ENCODE peak calls at places on chromosomes 16 and 17, in ten cellular contexts. V is uterus; G is AG09319; E is CD4-positive, alpha-beta T cell; Y is heart left ventricle; M is astrocyte of the cerebellum; A is CD8-positive, alpha-beta T cell; O is WTC11; Z is left lung; N is HFF-Myc. R is an unnamed sample.

GRCh38 chr16:87044031-87044380 is 273.2 kb downstream of the C16orf95 start:
- DNase-seq in G (no peak), A (no peak), Y (no peak), M (no peak), Z (no peak), V (no peak), E (no peak), N (no peak), O (no peak), R (no peak)

GRCh38 chr17:29007456-29008455 is 1.9 kb upstream of the SEZ6 start:
- DNase-seq in G (no peak), N (no peak), Y (no peak), V (no peak), M (no peak), O (no peak), Z (no peak), E (no peak), A (no peak), R (no peak)

GRCh38 chr17:44223574-44224046 is 4.1 kb upstream of the UBTF start:
- DNase-seq in V (peak), E (no peak), A (no peak), Y (no peak), Z (no peak), N (no peak), M (peak), G (no peak), O (no peak), R (no peak)

GRCh38 chr16:73058221-73058615 is 10.3 kb upstream of the ZFHX3 start:
- DNase-seq in V (no peak), M (no peak), G (no peak), Z (peak), E (no peak), N (no peak), Y (peak), O (no peak), A (no peak), R (peak)

GRCh38 chr16:84859681-84860080 is 39.9 kb downstream of the CRISPLD2 start:
- DNase-seq in Z (no peak), N (no peak), A (no peak), V (no peak), M (no peak), E (no peak), Y (no peak), O (no peak), G (no peak), R (no peak)

GRCh38 chr17:67415291-67415690 is 38.2 kb downstream of the PITPNC1 start:
- DNase-seq in Z (no peak), N (no peak), A (no peak), G (no peak), V (no peak), M (no peak), O (no peak), E (no peak), Y (no peak), R (no peak)

GRCh38 chr17:20916383-20916782 is 126.4 kb downstream of the USP22 start:
- DNase-seq in E (no peak), O (no peak), V (no peak), M (no peak), Z (no peak), G (no peak), Y (no peak), A (no peak), N (no peak), R (no peak)

GRCh38 chr16:23509763-23510153 is 536 bp downstream of the GGA2 start:
- DNase-seq in O (peak), E (peak), Z (no peak), M (no peak), Y (peak), V (peak), A (peak), G (no peak), N (no peak), R (no peak)

GRCh38 chr16:88549671-88550643 is 20.2 kb upstream of the ZC3H18 start:
- DNase-seq in E (no peak), O (no peak), N (no peak), M (no peak), Z (no peak), V (no peak), Y (no peak), A (no peak), G (no peak), R (no peak)

GRCh38 chr16:10665166-10665565 is 29.6 kb downstream of the TEKT5 start:
- DNase-seq in E (no peak), Y (no peak), Z (no peak), G (no peak), O (no peak), N (no peak), A (no peak), V (no peak), M (no peak), R (no peak)

GRCh38 chr17:42135664-42136653 is 13.4 kb downstream of the HSPB9 start:
- DNase-seq in V (peak), E (no peak), N (no peak), G (no peak), O (peak), A (no peak), Y (peak), Z (peak), M (no peak), R (no peak)

GRCh38 chr17:41417576-41418015 is 6.8 kb downstream of the KRT37 start:
- DNase-seq in V (no peak), G (no peak), A (no peak), O (peak), Z (no peak), E (no peak), N (no peak), Y (no peak), M (no peak), R (no peak)

GRCh38 chr17:83137523-83137922 is 58.1 kb downstream of the METRNL start:
- DNase-seq in Z (peak), G (no peak), V (no peak), N (no peak), E (no peak), Y (no peak), A (no peak), M (no peak), O (no peak), R (no peak)

GRCh38 chr17:74601944-74602572 is 10.0 kb upstream of the CD300LD start:
- DNase-seq in A (no peak), N (no peak), V (no peak), E (no peak), M (no peak), Z (no peak), G (no peak), O (peak), Y (no peak), R (no peak)

GRCh38 chr16:86241681-86242080 is 268.6 kb upstream of the FOXF1 start:
- DNase-seq in M (no peak), A (no peak), V (no peak), E (no peak), G (no peak), N (no peak), O (no peak), Y (no peak), Z (no peak), R (no peak)

GRCh38 chr17:8741771-8742170 is 2.9 kb downstream of the CCDC42 start:
- DNase-seq in O (no peak), E (no peak), Y (no peak), A (no peak), Z (no peak), G (no peak), V (no peak), M (no peak), N (no peak), R (no peak)

GRCh38 chr16:67933805-67934204 is 2.1 kb upstream of the CTRL start:
- DNase-seq in Z (no peak), A (no peak), Y (no peak), E (no peak), G (no peak), O (no peak), V (no peak), M (no peak), N (no peak), R (no peak)

GRCh38 chr16:84765606-84766580 is 53.9 kb upstream of the CRISPLD2 start:
- DNase-seq in Z (no peak), G (no peak), V (no peak), A (no peak), N (no peak), M (no peak), O (no peak), Y (no peak), E (no peak), R (no peak)

GRCh38 chr17:82696916-82697807 is 1.3 kb downstream of the RAB40B start:
- DNase-seq in N (no peak), E (no peak), Y (peak), G (no peak), O (peak), M (no peak), A (no peak), Z (peak), V (no peak), R (no peak)

GRCh38 chr16:1078579-1079021 is 6.1 kb downstream of the SSTR5 start:
- DNase-seq in E (no peak), N (no peak), Z (no peak), O (no peak), Y (no peak), A (no peak), M (peak), V (no peak), G (no peak), R (no peak)

GRCh38 chr17:40956401-40957254 is 10.1 kb downstream of the KRT39 start:
- DNase-seq in A (no peak), Z (no peak), G (peak), N (peak), M (peak), O (no peak), E (no peak), V (no peak), Y (no peak), R (no peak)

GRCh38 chr17:45886852-45887251 is 7.5 kb upstream of the MAPT start:
- DNase-seq in O (no peak), M (no peak), Z (no peak), A (no peak), V (no peak), Y (no peak), G (no peak), N (no peak), E (no peak), R (no peak)

GRCh38 chr16:29820271-29820701 is at the start of gene MVP:
- DNase-seq in E (no peak), V (peak), Y (peak), O (no peak), A (peak), G (no peak), Z (peak), M (no peak), N (no peak), R (peak)

GRCh38 chr16:57977418-57978069 is 6.6 kb upstream of the CNGB1 start:
- DNase-seq in G (no peak), V (no peak), Z (peak), N (no peak), M (no peak), A (no peak), E (no peak), Y (no peak), O (peak), R (no peak)

DNA sequence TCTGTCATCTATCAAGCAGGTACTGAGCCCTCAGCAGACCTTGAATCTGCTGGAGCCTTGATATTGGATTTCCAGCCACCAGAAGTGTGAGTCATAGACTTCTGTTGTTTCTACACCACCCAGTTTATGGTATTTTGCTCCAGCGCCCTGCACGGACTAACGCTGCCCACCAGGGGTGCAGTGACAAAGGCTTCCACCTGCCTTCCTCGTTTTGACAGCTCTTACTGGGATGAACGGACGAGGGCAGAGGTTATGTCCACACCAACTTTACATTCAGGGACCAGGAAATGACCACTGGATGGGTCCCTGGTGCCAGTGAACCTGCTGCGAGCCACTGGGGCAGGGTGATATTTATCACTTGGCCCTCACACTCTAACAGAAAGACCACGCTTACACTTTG is 66.6 kb upstream of the CBX4 start:
- DNase-seq in G (no peak), N (no peak), M (no peak), O (peak), A (no peak), V (no peak), Y (no peak), Z (no peak), E (no peak), R (no peak)
- TF ChIP-seq CTCF in G (no peak), N (peak), M (no peak), O (no peak), A (no peak), V (no peak), Y (no peak), Z (no peak), E (no peak), R (no peak)

GRCh38 chr17:57955183-57955952 is at the start of gene CUEDC1:
- DNase-seq in N (no peak), E (peak), O (peak), V (peak), G (no peak), Z (peak), Y (peak), M (no peak), A (peak), R (peak)
- TF ChIP-seq CTCF in N (no peak), E (no peak), O (no peak), V (peak), G (peak), Z (peak), Y (no peak), M (no peak), A (peak), R (no peak)

GRCh38 chr16:11682655-11683096 is 14.4 kb downstream of the SNN start:
- DNase-seq in M (peak), V (no peak), G (no peak), A (no peak), Y (no peak), E (no peak), N (no peak), Z (no peak), O (no peak), R (peak)
- TF ChIP-seq CTCF in M (no peak), V (no peak), G (no peak), A (no peak), Y (no peak), E (no peak), N (no peak), Z (no peak), O (no peak), R (no peak)

GRCh38 chr16:2429037-2429770 is at the start of gene CCNF:
- DNase-seq in V (peak), E (peak), Z (peak), G (peak), M (peak), Y (peak), O (peak), N (peak), A (peak), R (peak)
- TF ChIP-seq CTCF in V (no peak), E (no peak), Z (no peak), G (no peak), M (no peak), Y (no peak), O (no peak), N (no peak), A (no peak), R (no peak)

GRCh38 chr17:81526662-81527571 is 1.3 kb upstream of the FSCN2 start:
- DNase-seq in A (no peak), N (no peak), M (no peak), Z (peak), O (no peak), G (no peak), Y (no peak), V (no peak), E (no peak), R (no peak)

GRCh38 chr17:81528384-81528650 is 140 bp downstream of the FSCN2 start:
- DNase-seq in O (no peak), V (no peak), M (no peak), N (no peak), Y (no peak), Z (peak), G (no peak), E (no peak), A (no peak), R (no peak)

GRCh38 chr17:81529437-81529803 is 1.2 kb downstream of the FSCN2 start:
- DNase-seq in E (no peak), Y (no peak), G (no peak), V (no peak), M (no peak), Z (peak), N (no peak), O (no peak), A (no peak), R (no peak)

GRCh38 chr17:81528651-81529436 is 667 bp downstream of the FSCN2 start:
- DNase-seq in G (no peak), M (no peak), A (no peak), Z (peak), V (no peak), E (no peak), N (no peak), Y (no peak), O (no peak), R (no peak)

DNA sequence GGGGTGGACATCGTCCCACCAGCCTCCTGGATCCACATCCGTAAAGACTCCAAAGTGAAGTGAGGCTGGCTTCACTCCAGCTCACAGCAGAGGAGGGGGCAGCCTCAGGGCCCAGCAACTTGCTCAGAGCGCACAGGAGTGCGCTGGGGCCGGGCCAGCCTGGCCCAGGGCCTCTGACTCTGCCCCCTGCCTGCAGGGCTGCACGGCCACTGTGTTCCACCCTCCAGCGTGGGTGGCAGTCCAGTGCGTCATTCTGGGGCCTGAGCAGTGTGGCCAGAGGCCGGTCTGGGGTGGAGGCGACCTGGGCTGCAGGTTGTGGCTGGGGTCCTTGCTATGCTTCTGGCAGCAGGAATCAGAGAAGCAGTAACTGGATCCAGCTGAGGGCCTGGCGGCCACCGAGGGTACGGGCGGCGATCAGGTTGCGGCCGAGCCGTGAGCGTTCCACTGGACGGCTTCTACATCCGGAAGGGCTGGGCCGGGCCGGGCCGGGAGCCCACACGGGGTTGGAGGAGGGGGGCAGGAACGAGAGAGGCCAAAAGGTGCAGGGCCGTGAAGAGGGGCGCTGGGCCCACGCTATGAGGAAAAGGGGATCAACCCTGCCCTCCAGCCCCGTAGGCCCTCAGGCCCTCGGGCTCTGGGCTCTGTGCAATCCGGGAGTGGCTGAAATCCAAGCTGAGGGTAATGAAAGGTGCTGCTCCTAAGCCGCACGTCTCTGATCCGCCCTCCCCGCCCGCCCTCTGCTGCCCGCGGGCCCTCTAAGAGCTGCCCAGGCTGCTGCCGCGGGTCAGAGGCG is at the start of gene FSCN2:
- DNase-seq in V (no peak), G (no peak), M (no peak), A (no peak), Y (no peak), E (no peak), Z (peak), O (no peak), N (no peak), R (no peak)
- TF ChIP-seq CTCF in V (no peak), G (peak), M (no peak), A (no peak), Y (no peak), E (no peak), Z (no peak), O (no peak), N (no peak), R (no peak)

GRCh38 chr17:32155896-32156295 is 13.6 kb downstream of the RHOT1 start:
- DNase-seq in M (no peak), E (no peak), N (no peak), A (no peak), Y (no peak), O (no peak), Z (no peak), G (no peak), V (no peak), R (no peak)

GRCh38 chr17:32152130-32152529 is 9.8 kb downstream of the RHOT1 start:
- DNase-seq in E (no peak), N (no peak), A (no peak), G (no peak), V (no peak), Y (peak), M (no peak), Z (no peak), O (no peak), R (no peak)

DNA sequence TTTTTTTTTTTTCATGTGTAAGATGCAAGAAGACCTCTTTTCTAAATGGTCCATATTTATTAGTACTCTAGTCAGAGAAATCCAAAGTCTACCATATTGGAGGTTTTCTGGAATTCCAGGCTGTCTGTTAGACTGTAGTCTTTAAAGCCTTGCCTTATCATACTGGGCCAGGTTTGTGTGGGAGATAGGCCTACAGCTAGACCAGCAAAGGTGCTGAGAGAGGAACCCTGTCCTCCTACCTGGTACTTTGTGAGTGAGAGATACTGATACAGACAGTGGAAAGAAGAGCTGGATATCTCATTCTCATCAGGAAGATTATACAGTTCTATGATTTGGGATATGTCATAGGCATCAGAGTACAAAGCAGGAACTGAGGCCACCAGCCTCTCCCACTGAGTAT is 8.1 kb downstream of the RHOT1 start:
- DNase-seq in Y (no peak), V (no peak), A (no peak), N (no peak), G (no peak), O (no peak), E (no peak), M (no peak), Z (no peak), R (no peak)
- TF ChIP-seq CTCF in Y (no peak), V (no peak), A (no peak), N (no peak), G (no peak), O (no peak), E (no peak), M (no peak), Z (no peak), R (no peak)

R was measured in activated B cell treated with CpG ODN at 0.5 μM for 24 hours.